ENCODE peak calls at places on chromosome 17, in nine cellular contexts. G is gastrocnemius medialis, L is ovary, M is testis, B is GM23338, F is endothelial cell of umbilical vein, P is body of pancreas, W is neural progenitor cell, C is psoas muscle. Y is an unnamed sample. For H3K4me1, the result is how much of the 10 kb centered on the place peaks cover.

GRCh38 chr17:17150450-17150804 is 55.7 kb downstream of the PLD6 start:
- DNase-seq in P (no peak), W (no peak), B (no peak), C (no peak), M (no peak), L (no peak), F (no peak), G (no peak), Y (no peak)

GRCh38 chr17:11240841-11241610 is at the start of gene SHISA6:
- DNase-seq in B (peak), W (peak), F (no peak), G (no peak), P (no peak), M (peak), L (no peak), C (peak), Y (no peak)

GRCh38 chr17:36934144-36934758 is 3.0 kb upstream of the LHX1 start:
- DNase-seq in B (peak), C (no peak), G (no peak), W (peak), L (no peak), F (no peak), P (no peak), M (no peak), Y (no peak)

GRCh38 chr17:58305626-58306025 is 23.0 kb downstream of the TSPOAP1 start:
- DNase-seq in W (no peak), M (no peak), C (no peak), G (no peak), F (no peak), B (no peak), L (no peak), P (no peak), Y (no peak)

GRCh38 chr17:31581022-31581483 is 189.6 kb downstream of the RAB11FIP4 start:
- DNase-seq in P (peak), L (peak), M (peak), G (peak), F (peak), C (peak), W (no peak), B (no peak), Y (peak)

GRCh38 chr17:9218068-9218635 is 196.8 kb downstream of the NTN1 start:
- DNase-seq in M (no peak), F (no peak), B (no peak), C (no peak), P (no peak), W (no peak), G (no peak), L (no peak), Y (no peak)

GRCh38 chr17:17258998-17259397 is 22.0 kb upstream of the FLCN start:
- DNase-seq in W (no peak), L (no peak), G (no peak), C (no peak), B (no peak), P (no peak), F (no peak), M (no peak), Y (no peak)

GRCh38 chr17:83026311-83026811 is 53.0 kb upstream of the METRNL start:
- DNase-seq in G (no peak), M (no peak), F (no peak), C (no peak), P (no peak), W (no peak), B (no peak), L (no peak), Y (no peak)

GRCh38 chr17:81655378-81656117 is 794 bp downstream of the PDE6G start:
- DNase-seq in C (no peak), L (no peak), P (no peak), F (no peak), B (no peak), G (no peak), W (peak), M (no peak), Y (no peak)

GRCh38 chr17:78925662-78926555 is 722 bp upstream of the TIMP2 start:
- DNase-seq in P (peak), G (peak), F (peak), M (peak), L (peak), W (peak), C (peak), B (peak), Y (peak)

GRCh38 chr17:78337244-78338109 is 22.4 kb downstream of the SOCS3 start:
- DNase-seq in C (no peak), G (no peak), F (no peak), L (no peak), W (no peak), P (peak), B (no peak), M (no peak), Y (no peak)

GRCh38 chr17:47883589-47884426 is 12.2 kb upstream of the SP2 start:
- DNase-seq in F (no peak), W (no peak), L (no peak), B (no peak), M (no peak), C (no peak), P (no peak), G (no peak), Y (no peak)

GRCh38 chr17:511001-511690 is 158.5 kb upstream of the RPH3AL start:
- DNase-seq in M (no peak), F (no peak), P (no peak), W (no peak), L (no peak), G (peak), B (no peak), C (peak), Y (no peak)

GRCh38 chr17:63984651-63985386 is 12.1 kb upstream of the SCN4A start:
- DNase-seq in L (no peak), G (peak), B (no peak), M (peak), C (peak), W (no peak), F (peak), P (peak), Y (no peak)

GRCh38 chr17:66448008-66448644 is 145.7 kb downstream of the PRKCA start:
- DNase-seq in G (no peak), P (peak), F (no peak), C (no peak), W (no peak), M (no peak), L (no peak), B (no peak), Y (no peak)
- H3K27ac ChIP-seq in G (no peak), P (peak), F (no peak), C (no peak), W (no peak), M (no peak), L (no peak), B (no peak), Y (no peak)

DNA sequence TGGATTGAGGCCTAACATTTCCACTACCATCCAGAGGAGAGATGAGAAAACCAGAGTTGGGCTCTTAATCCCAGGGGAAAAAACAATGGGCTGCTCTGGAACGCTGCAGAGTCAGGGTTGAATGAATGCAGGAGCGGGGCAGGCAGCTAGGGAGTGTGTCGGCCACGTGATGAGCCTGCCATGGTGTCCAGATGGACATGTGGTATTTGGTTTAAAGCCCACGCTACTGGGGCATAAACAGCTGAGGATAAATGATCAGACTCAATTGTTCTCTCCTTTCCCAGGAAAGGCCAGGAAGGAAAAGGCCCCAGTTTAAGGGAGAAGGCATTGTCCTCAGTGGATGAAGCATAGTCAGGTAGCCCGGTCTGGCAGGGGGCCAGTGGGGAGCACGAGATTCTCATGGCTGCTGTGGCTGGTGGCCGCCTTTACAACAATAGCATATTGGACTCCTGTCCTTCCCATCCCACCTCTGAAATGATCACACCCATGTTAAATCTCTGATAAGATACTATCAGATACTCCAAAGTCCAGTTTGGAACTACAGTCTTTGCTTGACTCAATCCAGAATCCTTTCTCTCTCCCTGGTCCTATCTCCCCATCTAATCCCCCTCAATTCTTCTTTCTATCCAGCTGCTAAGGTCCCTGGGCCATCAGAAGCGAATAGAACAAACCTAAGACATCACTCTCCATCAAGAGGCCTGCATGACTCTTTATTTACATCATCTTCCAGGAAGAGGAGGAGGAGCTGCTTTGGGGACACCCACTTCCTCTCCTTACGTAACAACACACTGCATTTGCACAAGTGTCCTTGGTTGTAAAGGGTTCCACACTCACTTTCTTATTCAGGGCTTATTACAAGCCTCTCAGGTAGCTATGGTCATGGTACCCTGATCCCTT is 20.4 kb downstream of the CA4 start:
- DNase-seq in B (no peak), M (no peak), F (peak), P (no peak), C (peak), G (no peak), L (no peak), W (no peak), Y (peak)
- H3K4me1 ChIP-seq in B (under half), M (under half), F (under half), P (under half), C (under half), G (under half), L (under half), W (under half), Y (half or more)

GRCh38 chr17:19672009-19672837 is 23.7 kb downstream of the ALDH3A2 start:
- DNase-seq in C (peak), L (no peak), F (peak), M (no peak), B (no peak), W (no peak), P (peak), G (peak), Y (peak)
- TF ChIP-seq CTCF in C (peak), L (no peak), F (no peak), M (no peak), B (peak), W (no peak), P (no peak), G (no peak), Y (no peak)

GRCh38 chr17:29061036-29061435 is 18.1 kb downstream of the PIPOX start:
- DNase-seq in B (no peak), G (no peak), W (no peak), M (no peak), F (no peak), L (no peak), C (no peak), P (no peak), Y (no peak)
- H3K27ac ChIP-seq in B (no peak), G (no peak), W (no peak), M (no peak), F (no peak), L (no peak), C (no peak), P (no peak), Y (no peak)

GRCh38 chr17:75344664-75345063 is 55.4 kb upstream of the SLC25A19 start:
- DNase-seq in L (no peak), W (peak), C (no peak), B (peak), F (no peak), G (no peak), P (no peak), M (no peak), Y (no peak)
- H3K4me1 ChIP-seq in L (under half), W (under half), C (half or more), B (half or more), F (under half), G (under half), P (under half), M (under half), Y (half or more)

Y was measured in left ventricle myocardium inferior.